ENCODE peak calls at places on chromosomes 6 and 20, in five cellular contexts. H is colonic mucosa, G is endothelial cell of umbilical vein, V is endodermal cell, K is fibroblast of lung. E is an unnamed sample.

GRCh38 chr6:30071081-30071818 is 4.3 kb downstream of the PPP1R11 start:
- DNase-seq in H (peak; percentile 28), G (peak; percentile 11), V (peak; percentile 73), K (peak; percentile 40), E (no peak)

GRCh38 chr20:10666221-10667076 is 7.3 kb downstream of the JAG1 start:
- DNase-seq in H (no peak), G (peak; percentile 46), V (peak; percentile 54), K (no peak), E (no peak)

GRCh38 chr6:56649782-56650181 is 7.1 kb upstream of the DST start:
- DNase-seq in H (no peak), G (no peak), V (no peak), K (peak; percentile 15), E (no peak)

GRCh38 chr6:10779076-10779475 is 31.5 kb downstream of the TMEM14B start:
- DNase-seq in H (no peak), G (no peak), V (no peak), K (no peak), E (no peak)

GRCh38 chr6:139296927-139297326 is 5.1 kb upstream of the TXLNB start:
- DNase-seq in H (no peak), G (no peak), V (no peak), K (peak; percentile 92), E (no peak)

GRCh38 chr6:139539852-139540251 is 165.4 kb upstream of the CITED2 start:
- DNase-seq in H (no peak), G (peak; percentile 13), V (peak; percentile 75), K (peak; percentile 98), E (no peak)

GRCh38 chr6:12033770-12034169 is 21.7 kb downstream of the HIVEP1 start:
- DNase-seq in H (no peak), G (no peak), V (no peak), K (peak; percentile 68), E (no peak)

GRCh38 chr6:157614026-157614484 is 209.0 kb upstream of the SNX9 start:
- DNase-seq in H (peak; percentile 55), G (no peak), V (no peak), K (no peak), E (no peak)

GRCh38 chr6:40490508-40490907 is 96.7 kb downstream of the LRFN2 start:
- DNase-seq in H (no peak), G (no peak), V (no peak), K (no peak), E (no peak)

GRCh38 chr6:95866732-95867131 is 149.0 kb upstream of the FUT9 start:
- DNase-seq in H (no peak), G (no peak), V (peak; percentile 72), K (no peak), E (no peak)
- TF ChIP-seq CTCF in H (peak; percentile 18), G (no peak), V (peak; percentile 83), K (no peak), E (no peak)

DNA sequence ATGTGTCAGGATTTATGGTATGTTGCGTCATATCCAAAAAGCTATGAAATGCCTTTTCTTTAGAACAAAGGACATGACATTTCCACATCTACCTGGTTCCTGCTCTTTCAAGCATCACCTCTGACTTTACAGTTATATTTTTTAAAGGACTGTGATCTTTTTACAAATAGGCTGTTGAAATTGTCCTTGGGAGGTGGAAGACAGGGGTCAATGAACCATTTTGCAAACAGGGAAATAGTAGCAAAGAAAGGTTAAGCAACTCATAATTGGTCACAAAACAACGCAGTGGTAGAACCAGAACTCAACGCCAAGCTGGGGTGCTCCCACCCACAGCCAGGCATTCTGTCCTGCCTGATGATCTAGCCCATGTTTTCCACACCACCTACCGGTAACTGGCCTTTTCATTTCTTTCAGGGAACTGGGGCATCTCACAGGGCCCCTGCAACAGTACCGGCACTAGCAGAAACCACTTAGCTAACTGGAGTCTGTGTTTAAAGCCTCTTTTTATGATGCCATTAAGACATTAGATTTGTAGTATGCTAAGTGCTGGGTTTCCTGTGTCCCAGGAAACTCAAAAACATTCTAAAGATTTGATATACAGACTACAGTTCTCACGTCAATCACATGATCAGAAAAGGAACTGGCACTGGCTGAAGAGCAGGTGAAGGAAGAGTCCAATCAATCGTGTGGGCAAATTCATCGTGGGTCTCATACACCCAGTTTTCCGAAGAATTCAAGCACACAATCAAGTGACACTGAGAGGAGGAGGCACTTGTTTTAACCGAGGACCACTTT is 13.9 kb downstream of the ZNF217 start:
- DNase-seq in H (peak; percentile 51), G (peak; percentile 59), V (no peak), K (peak; percentile 69), E (no peak)
- TF ChIP-seq CTCF in H (no peak), G (no peak), V (no peak), K (no peak), E (no peak)

DNA sequence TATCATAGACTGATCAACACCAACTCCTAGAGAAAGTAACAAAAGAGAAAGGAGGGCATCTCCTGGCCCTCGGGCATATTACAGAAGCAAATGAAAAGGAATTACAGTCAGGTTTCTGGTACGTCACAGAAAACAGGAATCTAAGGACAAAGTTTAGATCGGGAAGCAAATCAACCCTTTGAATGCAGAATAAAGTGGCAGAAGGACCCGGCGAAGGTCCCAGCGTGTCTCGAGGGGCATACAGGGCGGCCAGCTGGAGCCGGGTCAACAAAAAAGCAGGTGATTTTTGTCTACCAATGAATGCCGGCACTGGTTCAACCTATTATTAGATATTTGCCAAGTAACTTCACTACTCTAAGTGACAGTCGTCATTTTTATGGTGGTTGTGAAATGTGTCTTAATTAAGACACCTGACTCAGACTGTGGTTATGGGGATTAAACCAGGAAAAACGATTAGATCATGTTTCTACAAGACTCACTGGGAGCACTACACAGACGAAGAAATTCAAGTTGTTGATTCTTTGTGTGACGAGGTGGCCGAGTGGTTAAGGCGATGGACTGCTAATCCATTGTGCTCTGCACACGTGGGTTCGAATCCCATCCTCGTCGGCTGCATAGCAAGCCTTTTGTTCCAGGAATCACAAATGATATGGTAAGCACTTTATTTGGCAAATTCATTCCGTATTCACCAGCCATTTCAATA is 12.4 kb upstream of the ZSCAN9 start:
- DNase-seq in H (peak; percentile 78), G (peak; percentile 90), V (peak; percentile 95), K (peak; percentile 83), E (no peak)
- TF ChIP-seq CTCF in H (no peak), G (no peak), V (peak; percentile 14), K (no peak), E (no peak)

DNA sequence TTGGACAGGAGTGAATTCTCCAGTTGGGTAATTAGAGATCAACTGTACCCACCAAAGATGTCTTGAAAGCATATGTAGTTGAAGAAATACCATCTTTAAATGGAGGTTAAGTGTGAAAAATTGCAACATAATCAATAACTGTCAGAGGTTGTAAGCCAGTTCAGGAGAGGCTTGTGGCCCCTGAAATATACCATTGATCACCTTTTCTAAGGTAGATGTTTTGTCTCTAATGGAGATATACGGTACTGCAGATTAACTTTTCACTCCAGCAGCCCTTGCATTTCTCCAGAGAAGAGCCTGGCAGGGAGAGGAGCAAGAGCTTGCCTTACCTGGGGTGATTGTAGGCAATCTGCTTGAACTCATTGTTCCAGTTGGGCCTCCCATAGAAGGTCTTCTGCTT is 48.8 kb downstream of the NOX3 start:
- DNase-seq in H (no peak), G (no peak), V (no peak), K (no peak), E (no peak)
- TF ChIP-seq CTCF in H (no peak), G (no peak), V (peak; percentile 53), K (no peak), E (no peak)